ENCODE peak calls at places on chromosomes 4 and X, in eight cellular contexts. H is globus pallidus; D is SHP77 treated with DMSO at 0.1 percent for 48 hours; G is ovary; B is heart left ventricle; A is left cardiac atrium; X is activated naive CD4-positive, alpha-beta T cell treated with Interleukin-2 at 50 U/mL for 16 hours; P is D341Med. Q is an unnamed sample.

GRCh38 chr4:6107114-6107791 is 89.0 kb upstream of the C4orf50 start:
- DNase-seq in X (no peak), G (no peak), H (no peak), P (no peak), A (no peak), D (no peak), B (no peak), Q (no peak)

GRCh38 chr4:101019941-101020401 is 327.4 kb downstream of the PPP3CA start:
- DNase-seq in G (no peak), X (no peak), B (no peak), A (no peak), D (no peak), P (no peak), H (no peak), Q (no peak)

GRCh38 chr4:142463195-142463594 is 382.9 kb downstream of the INPP4B start:
- DNase-seq in A (no peak), D (no peak), P (no peak), H (no peak), B (no peak), G (no peak), X (no peak), Q (no peak)

GRCh38 chr4:54992266-54992665 is 133.1 kb downstream of the KDR start:
- DNase-seq in H (no peak), D (no peak), X (no peak), A (no peak), G (no peak), B (no peak), P (no peak), Q (no peak)

GRCh38 chrX:20414781-20415445 is 148.2 kb upstream of the RPS6KA3 start:
- DNase-seq in H (no peak), P (no peak), X (no peak), D (no peak), B (no peak), G (no peak), A (no peak), Q (no peak)

GRCh38 chrX:71814123-71814912 is 51.2 kb downstream of the CXorf49B start:
- DNase-seq in H (no peak), X (no peak), P (no peak), G (no peak), D (no peak), B (no peak), A (no peak), Q (no peak)

GRCh38 chrX:15050395-15050794 is 177.2 kb downstream of the MOSPD2 start:
- DNase-seq in B (no peak), P (no peak), D (no peak), X (no peak), G (no peak), H (no peak), A (no peak), Q (no peak)

GRCh38 chrX:70244881-70245280 is 10.4 kb downstream of the AWAT1 start:
- DNase-seq in G (no peak), P (no peak), H (no peak), A (no peak), X (no peak), D (no peak), B (no peak), Q (no peak)

GRCh38 chr4:98653890-98654867 is 4.2 kb downstream of the TSPAN5 start:
- DNase-seq in P (no peak), D (no peak), X (no peak), H (no peak), A (no peak), B (no peak), G (peak; percentile 47), Q (no peak)

GRCh38 chr4:12844111-12844510 is 640.0 kb downstream of the RAB28 start:
- DNase-seq in G (no peak), A (no peak), B (no peak), D (no peak), X (no peak), P (no peak), H (no peak), Q (no peak)

GRCh38 chrX:80721186-80721585 is 88.5 kb downstream of the BRWD3 start:
- DNase-seq in D (no peak), B (no peak), P (no peak), X (no peak), G (no peak), A (no peak), H (no peak), Q (no peak)

GRCh38 chr4:146335763-146336412 is 121.5 kb downstream of the REELD1 start:
- DNase-seq in H (no peak), X (no peak), G (no peak), B (no peak), A (no peak), D (no peak), P (no peak), Q (no peak)

GRCh38 chr4:2469192-2469984 is 482 bp downstream of the RNF4 start:
- DNase-seq in B (peak; percentile 34), P (peak; percentile 76), G (no peak), X (peak; percentile 80), A (peak; percentile 69), H (no peak), D (no peak), Q (peak; percentile 81)

Q was measured in stimulated activated naive CD8-positive, alpha-beta T cell treated with anti-CD3 and anti-CD28 coated beads, Interleukin-15, Interleukin-2, amounts not matched to agents 100 U/mL and 50 U/mL, for 24 hours.